ENCODE peak calls at places on chromosome 11, in seven cellular contexts. T, C, H, Q, A, U and E are unnamed samples.

GRCh38 chr11:111554532-111554931 is 14.0 kb downstream of the LAYN start:
- DNase-seq in H (no peak), A (no peak), T (no peak), U (no peak), C (no peak), Q (no peak), E (no peak)

GRCh38 chr11:73217131-73217809 is 811 bp upstream of the P2RY2 start:
- DNase-seq in T (no peak), C (no peak), U (no peak), A (peak; percentile 38), H (no peak), Q (no peak), E (peak; percentile 73)

GRCh38 chr11:1167256-1167655 is 9.5 kb downstream of the MUC5AC start:
- DNase-seq in C (no peak), H (no peak), T (no peak), U (no peak), Q (no peak), A (no peak), E (no peak)

GRCh38 chr11:117183724-117184349 is 5.3 kb downstream of the SIDT2 start:
- DNase-seq in T (no peak), Q (no peak), H (no peak), A (no peak), C (no peak), U (no peak), E (peak; percentile 35)

GRCh38 chr11:43212279-43212678 is 99.5 kb upstream of the API5 start:
- DNase-seq in H (no peak), C (no peak), U (no peak), Q (no peak), A (no peak), T (no peak), E (no peak)

GRCh38 chr11:120001161-120002135 is 136.5 kb downstream of the TRIM29 start:
- DNase-seq in U (no peak), H (no peak), C (no peak), T (no peak), A (no peak), Q (peak; percentile 29), E (no peak)

GRCh38 chr11:70650075-70650909 is 252.0 kb downstream of the CTTN start:
- DNase-seq in C (peak; percentile 38), U (no peak), A (peak; percentile 59), T (peak; percentile 62), Q (peak; percentile 92), H (peak; percentile 74), E (peak; percentile 51)

GRCh38 chr11:112085822-112086421 is 634 bp downstream of the TIMM8B start:
- DNase-seq in Q (no peak), A (no peak), H (peak; percentile 44), T (peak; percentile 79), C (peak; percentile 37), U (no peak), E (no peak)

GRCh38 chr11:86291466-86292262 is 10.4 kb upstream of the HIKESHI start:
- DNase-seq in Q (peak; percentile 62), C (peak; percentile 25), A (no peak), T (peak; percentile 71), U (peak; percentile 2), H (peak; percentile 39), E (no peak)

GRCh38 chr11:69284081-69284511 is 9.9 kb upstream of the MYEOV start:
- DNase-seq in U (no peak), C (no peak), A (no peak), Q (no peak), T (no peak), H (no peak), E (no peak)

GRCh38 chr11:61966673-61967176 is 709 bp downstream of the FTH1 start:
- DNase-seq in H (no peak), U (no peak), T (no peak), Q (no peak), A (no peak), C (no peak), E (no peak)

GRCh38 chr11:58494096-58494495 is 13.8 kb downstream of the OR5B21 start:
- DNase-seq in A (no peak), T (no peak), Q (no peak), U (no peak), C (no peak), H (no peak), E (no peak)

GRCh38 chr11:131749100-131749499 is 378.7 kb downstream of the NTM start:
- DNase-seq in A (no peak), Q (no peak), H (no peak), T (no peak), U (no peak), C (no peak), E (no peak)

GRCh38 chr11:1022908-1023810 is 13.4 kb downstream of the MUC6 start:
- DNase-seq in Q (no peak), T (no peak), A (no peak), U (no peak), C (no peak), H (no peak), E (no peak)

GRCh38 chr11:5608778-5609177 is 12.3 kb downstream of the TRIM6 start:
- DNase-seq in C (no peak), T (no peak), A (no peak), H (no peak), U (no peak), Q (no peak), E (no peak)

GRCh38 chr11:84819561-84819960 is 807.6 kb downstream of the DLG2 start:
- DNase-seq in Q (no peak), U (no peak), T (no peak), H (no peak), C (no peak), A (no peak), E (no peak)

GRCh38 chr11:9533736-9534473 is 39.6 kb upstream of the WEE1 start:
- DNase-seq in Q (no peak), H (no peak), A (no peak), C (no peak), U (no peak), T (no peak), E (no peak)

GRCh38 chr11:110349109-110349996 is 52.9 kb upstream of the RDX start:
- DNase-seq in H (peak; percentile 65), U (no peak), Q (no peak), T (no peak), A (no peak), C (no peak), E (no peak)